ENCODE peak calls at places on chromosomes 16 and 17, in four cellular contexts. One of them, this sample, is unnamed.

GRCh38 chr17:8740486-8740885 is 4.2 kb downstream of the CCDC42 start:
- DNase-seq in GM12878: no peak
- DNase-seq in HCT116: no peak
- DNase-seq in HepG2: no peak
- DNase-seq in this sample: no peak

GRCh38 chr16:67881557-67882220 is 3.0 kb upstream of the NRN1L start:
- DNase-seq in HCT116: no peak
- DNase-seq in HepG2: no peak
- DNase-seq in GM12878: no peak
- DNase-seq in this sample: no peak

GRCh38 chr17:79902146-79902791 is 63.0 kb upstream of the CBX4 start:
- DNase-seq in HCT116: no peak
- DNase-seq in HepG2: no peak
- DNase-seq in GM12878: no peak
- DNase-seq in this sample: no peak

GRCh38 chr16:48234630-48235029 is 9.5 kb upstream of the LONP2 start:
- DNase-seq in GM12878: no peak
- DNase-seq in HCT116: no peak
- DNase-seq in HepG2: no peak
- DNase-seq in this sample: no peak

GRCh38 chr16:87348616-87349157 is 31.5 kb upstream of the C16orf95 start:
- DNase-seq in HCT116: no peak
- DNase-seq in HepG2: no peak
- DNase-seq in GM12878: no peak
- DNase-seq in this sample: no peak

GRCh38 chr17:41404024-41404651 is 6.7 kb upstream of the KRT31 start:
- DNase-seq in HCT116: peak
- DNase-seq in GM12878: no peak
- DNase-seq in HepG2: peak
- DNase-seq in this sample: peak

GRCh38 chr17:50213026-50214015 is 11.9 kb upstream of the COL1A1 start:
- DNase-seq in HepG2: peak
- DNase-seq in GM12878: peak
- DNase-seq in HCT116: no peak
- DNase-seq in this sample: no peak

GRCh38 chr17:31052187-31052889 is 42.4 kb upstream of the NF1 start:
- DNase-seq in HCT116: peak
- DNase-seq in HepG2: peak
- DNase-seq in GM12878: no peak
- DNase-seq in this sample: peak

GRCh38 chr16:78851266-78851665 is 749.3 kb downstream of the MAF start:
- DNase-seq in HepG2: no peak
- DNase-seq in HCT116: no peak
- DNase-seq in GM12878: no peak
- DNase-seq in this sample: no peak

GRCh38 chr17:63519972-63520882 is 2.9 kb upstream of the KCNH6 start:
- DNase-seq in HCT116: no peak
- DNase-seq in HepG2: peak
- DNase-seq in GM12878: no peak
- DNase-seq in this sample: peak

GRCh38 chr17:15411556-15412198 is 55.7 kb downstream of the CDRT4 start:
- DNase-seq in HepG2: no peak
- DNase-seq in HCT116: no peak
- DNase-seq in GM12878: no peak
- DNase-seq in this sample: no peak

GRCh38 chr16:81610144-81610842 is 165.7 kb downstream of the CMIP start:
- DNase-seq in GM12878: no peak
- DNase-seq in HCT116: no peak
- DNase-seq in HepG2: no peak
- DNase-seq in this sample: peak

GRCh38 chr17:64164592-64165285 is 34.8 kb upstream of the ERN1 start:
- DNase-seq in GM12878: no peak
- DNase-seq in HCT116: no peak
- DNase-seq in HepG2: no peak
- DNase-seq in this sample: no peak

GRCh38 chr16:87474566-87474996 is 18.2 kb downstream of the ZCCHC14 start:
- DNase-seq in HepG2: peak
- DNase-seq in GM12878: no peak
- DNase-seq in HCT116: no peak
- DNase-seq in this sample: no peak

DNA sequence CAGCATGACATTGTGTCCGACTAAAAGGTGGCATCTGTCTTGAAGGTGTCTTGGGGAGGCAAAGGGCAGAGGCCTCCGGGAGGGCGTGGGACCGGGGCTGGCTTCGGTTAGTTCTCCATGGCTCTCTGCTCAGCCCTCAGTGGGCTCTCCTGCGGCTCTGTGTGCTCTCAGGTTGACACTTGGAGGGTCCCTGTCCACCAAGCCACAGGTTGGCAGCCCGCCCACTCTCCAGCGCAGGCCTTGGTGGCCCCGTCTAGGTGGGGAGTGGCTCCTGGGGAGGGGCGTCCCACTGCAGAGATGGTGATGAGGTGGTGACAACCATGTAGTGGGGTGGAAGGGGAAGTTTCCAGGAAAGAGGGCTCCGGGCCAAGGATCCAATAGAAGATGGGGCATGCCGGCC is 31.6 kb downstream of the ADGRG5 start:
- DNase-seq in HCT116: no peak
- DNase-seq in HepG2: no peak
- DNase-seq in GM12878: no peak
- DNase-seq in this sample: no peak
- H3K4me2 ChIP-seq in HCT116: no peak
- H3K4me2 ChIP-seq in HepG2: no peak
- H3K4me2 ChIP-seq in GM12878: no peak
- H3K4me2 ChIP-seq in this sample: no peak

GRCh38 chr17:75265614-75266314 is 4.1 kb downstream of the MRPS7 start:
- DNase-seq in GM12878: no peak
- DNase-seq in HCT116: no peak
- DNase-seq in HepG2: no peak
- DNase-seq in this sample: no peak

GRCh38 chr17:75266315-75267145 is 4.5 kb downstream of the MIF4GD start:
- DNase-seq in GM12878: no peak
- DNase-seq in HCT116: no peak
- DNase-seq in HepG2: no peak
- DNase-seq in this sample: no peak

GRCh38 chr17:75268931-75269330 is 2.1 kb downstream of the MIF4GD start:
- DNase-seq in GM12878: no peak
- DNase-seq in HCT116: no peak
- DNase-seq in HepG2: no peak
- DNase-seq in this sample: peak

GRCh38 chr17:75267146-75267402 is 4.0 kb downstream of the MIF4GD start:
- DNase-seq in GM12878: no peak
- DNase-seq in HepG2: no peak
- DNase-seq in HCT116: no peak
- DNase-seq in this sample: no peak

DNA sequence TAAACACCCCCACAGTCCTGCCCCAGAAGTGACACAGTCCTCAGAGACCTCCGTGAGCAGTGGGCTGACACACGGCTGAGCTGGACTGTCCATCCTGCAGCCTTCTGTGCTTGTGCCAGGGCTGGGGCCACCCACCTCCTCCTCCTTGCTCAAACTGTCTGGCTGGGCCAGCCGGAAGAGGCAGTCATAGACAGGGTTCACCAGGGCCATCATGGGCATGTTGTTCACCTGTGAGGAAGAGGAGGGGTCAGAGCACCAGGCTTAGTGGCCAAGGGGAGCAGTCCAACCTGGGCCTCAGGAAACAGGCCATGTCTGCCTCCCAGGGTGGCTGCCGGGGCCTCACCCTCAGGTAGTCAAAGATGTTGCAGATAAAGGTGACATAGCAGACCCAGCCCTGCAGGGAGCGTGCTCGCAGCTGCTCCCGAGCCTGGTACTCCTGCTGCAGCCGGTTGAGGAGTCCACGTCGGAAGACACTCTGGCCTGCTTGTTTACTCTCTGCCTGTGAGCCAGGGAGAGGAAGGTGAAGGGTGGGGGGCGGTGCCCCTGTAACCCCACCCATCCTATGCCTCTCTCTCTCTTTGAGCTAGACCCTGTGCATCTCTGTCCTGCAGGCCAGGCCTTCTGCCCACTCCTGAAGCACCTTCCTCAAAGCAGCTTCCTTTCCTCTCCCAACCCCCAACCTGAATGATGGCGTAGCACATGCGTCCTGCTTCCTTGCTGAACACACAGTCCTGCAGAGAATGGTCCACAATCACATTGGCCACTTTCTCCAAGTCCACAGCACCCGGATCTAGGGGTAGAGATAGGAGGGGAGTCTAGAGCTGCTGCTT is 3.4 kb downstream of the MIF4GD start:
- DNase-seq in HCT116: no peak
- DNase-seq in HepG2: peak
- DNase-seq in GM12878: no peak
- DNase-seq in this sample: peak
- TF ChIP-seq CTCF in HCT116: no peak
- TF ChIP-seq CTCF in HepG2: peak
- TF ChIP-seq CTCF in GM12878: no peak
- TF ChIP-seq CTCF in this sample: peak

GRCh38 chr17:37054894-37055293 is 106.1 kb downstream of the AATF start:
- DNase-seq in HepG2: no peak
- DNase-seq in HCT116: no peak
- DNase-seq in GM12878: no peak
- DNase-seq in this sample: no peak
- H2AFZ ChIP-seq in HepG2: no peak
- H2AFZ ChIP-seq in HCT116: no peak
- H2AFZ ChIP-seq in GM12878: no peak
- H2AFZ ChIP-seq in this sample: no peak

GRCh38 chr16:72829846-72830620 is 217.9 kb downstream of the ZFHX3 start:
- DNase-seq in HepG2: no peak
- DNase-seq in HCT116: no peak
- DNase-seq in GM12878: no peak
- DNase-seq in this sample: no peak
- H3K4me2 ChIP-seq in HepG2: no peak
- H3K4me2 ChIP-seq in HCT116: no peak
- H3K4me2 ChIP-seq in GM12878: peak
- H3K4me2 ChIP-seq in this sample: no peak

DNA sequence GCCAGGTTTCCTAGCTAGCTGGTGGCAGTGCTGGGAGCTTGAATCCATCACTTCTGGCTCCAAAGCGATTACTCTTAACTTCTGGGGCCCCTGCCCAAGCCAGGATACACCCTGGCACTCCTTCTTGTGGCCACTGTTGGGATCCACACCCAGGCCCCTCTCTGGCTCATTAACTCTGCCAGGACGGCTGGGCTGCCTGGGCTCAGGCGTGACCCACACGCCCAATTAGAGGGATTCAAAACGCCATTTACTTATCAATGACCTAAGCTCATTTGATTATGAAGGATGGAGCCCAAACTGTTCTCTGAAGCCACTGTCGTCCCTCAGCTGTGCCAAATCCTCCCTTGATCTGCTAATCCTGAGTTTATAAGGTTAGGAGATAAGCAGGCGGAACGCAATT is 79.7 kb upstream of the BRD7 start:
- DNase-seq in HCT116: no peak
- DNase-seq in GM12878: no peak
- DNase-seq in HepG2: peak
- DNase-seq in this sample: no peak
- TF ChIP-seq CTCF in HCT116: peak
- TF ChIP-seq CTCF in GM12878: no peak
- TF ChIP-seq CTCF in HepG2: peak
- TF ChIP-seq CTCF in this sample: no peak

DNA sequence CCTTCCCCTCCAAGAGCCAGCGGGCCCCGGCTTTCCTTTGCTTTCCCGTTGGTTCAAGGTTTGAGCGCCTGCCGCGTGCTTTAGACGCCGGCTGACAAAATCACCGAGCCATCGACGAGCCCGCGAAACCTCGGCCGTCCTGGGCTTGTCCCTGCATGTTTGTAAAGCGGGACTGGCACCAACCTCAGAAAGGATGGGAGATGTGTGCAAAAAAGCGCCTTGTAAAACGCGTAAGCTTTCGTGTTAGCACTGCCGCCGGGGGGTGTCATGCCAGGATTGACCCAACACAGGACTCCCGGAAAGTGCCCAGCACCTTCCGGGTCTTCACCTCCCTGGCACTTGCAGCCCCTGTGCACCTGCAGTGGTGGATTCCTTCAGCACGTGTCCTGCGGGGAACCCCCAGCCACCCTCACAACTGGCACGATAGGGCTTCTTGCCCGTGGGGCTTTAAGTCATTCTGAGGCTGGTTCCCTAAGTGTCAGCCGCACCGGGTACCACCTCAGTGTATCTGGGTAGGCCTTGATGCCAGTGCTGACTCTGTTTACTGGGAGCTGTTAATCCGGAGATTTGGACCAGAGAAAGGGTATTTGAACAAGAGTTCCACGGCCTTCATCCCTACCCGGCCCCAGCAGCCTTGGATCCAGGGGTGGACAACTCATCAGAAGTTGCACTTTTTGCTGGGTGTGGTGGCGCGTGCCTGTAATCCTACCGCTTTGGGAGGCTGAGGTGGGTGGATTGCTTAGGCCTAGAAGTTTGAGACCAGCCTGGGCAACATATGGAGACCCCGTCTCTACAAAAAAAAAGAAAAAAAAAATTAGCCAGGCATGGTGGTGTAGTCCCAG is 817 bp downstream of the NDUFAF8 start:
- DNase-seq in GM12878: no peak
- DNase-seq in HepG2: no peak
- DNase-seq in HCT116: no peak
- DNase-seq in this sample: peak
- H2AFZ ChIP-seq in GM12878: peak
- H2AFZ ChIP-seq in HepG2: no peak
- H2AFZ ChIP-seq in HCT116: no peak
- H2AFZ ChIP-seq in this sample: peak

This sample was measured in PC-3.